ENCODE peak calls at places on chromosomes 12 and 14, in five cellular contexts. Z, O, F, T and J are unnamed samples.

GRCh38 chr14:53613404-53614253 is 343.0 kb downstream of the BMP4 start:
- DNase-seq in Z (no peak), O (peak), F (no peak), T (no peak), J (peak)

GRCh38 chr14:39469094-39469710 is 37.0 kb upstream of the FBXO33 start:
- DNase-seq in Z (no peak), O (peak), F (peak), T (peak), J (no peak)

GRCh38 chr14:104676694-104677505 is 12.5 kb upstream of the INF2 start:
- DNase-seq in Z (no peak), O (no peak), F (peak), T (no peak), J (no peak)

GRCh38 chr14:24954697-24955037 is 95.3 kb downstream of the STXBP6 start:
- DNase-seq in Z (no peak), O (no peak), F (no peak), T (no peak), J (no peak)

GRCh38 chr14:56002316-56002715 is 115.9 kb upstream of the PELI2 start:
- DNase-seq in Z (no peak), O (no peak), F (no peak), T (no peak), J (no peak)

GRCh38 chr14:67908061-67908767 is 88.6 kb downstream of the RAD51B start:
- DNase-seq in Z (no peak), O (no peak), F (no peak), T (no peak), J (peak)

GRCh38 chr14:89588016-89588415 is 171.0 kb upstream of the FOXN3 start:
- DNase-seq in Z (no peak), O (no peak), F (no peak), T (no peak), J (no peak)

GRCh38 chr14:106083082-106083481 is 556.7 kb downstream of the TMEM121 start:
- DNase-seq in Z (no peak), O (no peak), F (no peak), T (no peak), J (no peak)

GRCh38 chr12:120162763-120163162 is 31.8 kb downstream of the GCN1 start:
- DNase-seq in Z (no peak), O (no peak), F (no peak), T (no peak), J (no peak)

GRCh38 chr12:121057794-121058193 is 18.7 kb upstream of the OASL start:
- DNase-seq in Z (no peak), O (no peak), F (no peak), T (no peak), J (no peak)

GRCh38 chr14:68553326-68553725 is 239.5 kb downstream of the ZFP36L1 start:
- DNase-seq in Z (no peak), O (no peak), F (no peak), T (no peak), J (no peak)

GRCh38 chr12:22286569-22286968 is 47.9 kb downstream of the ST8SIA1 start:
- DNase-seq in Z (peak), O (no peak), F (no peak), T (no peak), J (peak)

GRCh38 chr12:19186722-19187661 is 57.5 kb downstream of the PLEKHA5 start:
- DNase-seq in Z (no peak), O (peak), F (no peak), T (no peak), J (no peak)

GRCh38 chr14:81416233-81416927 is 16.3 kb upstream of the STON2 start:
- DNase-seq in Z (no peak), O (no peak), F (no peak), T (no peak), J (no peak)

GRCh38 chr14:95531473-95531872 is 3.4 kb upstream of the GLRX5 start:
- DNase-seq in Z (no peak), O (no peak), F (no peak), T (no peak), J (peak)

GRCh38 chr14:36856095-36856878 is 194.6 kb downstream of the PAX9 start:
- DNase-seq in Z (no peak), O (peak), F (no peak), T (no peak), J (no peak)

GRCh38 chr12:101697930-101698781 is 716 bp downstream of the CHPT1 start:
- DNase-seq in Z (no peak), O (peak), F (peak), T (no peak), J (no peak)

GRCh38 chr12:49698619-49699545 is 8.3 kb downstream of the FMNL3 start:
- DNase-seq in Z (no peak), O (no peak), F (peak), T (no peak), J (no peak)

GRCh38 chr12:74903522-74903921 is 306.1 kb downstream of the KCNC2 start:
- DNase-seq in Z (no peak), O (no peak), F (no peak), T (no peak), J (no peak)

GRCh38 chr12:7959278-7960063 is 23.5 kb upstream of the SLC2A3 start:
- DNase-seq in Z (no peak), O (no peak), F (peak), T (peak), J (no peak)

GRCh38 chr12:56468216-56469006 is at the start of gene SPRYD4:
- DNase-seq in Z (peak), O (peak), F (peak), T (peak), J (peak)

GRCh38 chr14:36028218-36028617 is 148.3 kb downstream of the PTCSC3 start:
- DNase-seq in Z (no peak), O (no peak), F (no peak), T (no peak), J (no peak)

GRCh38 chr14:105385698-105386365 is 12.5 kb upstream of the TEX22 start:
- DNase-seq in Z (no peak), O (no peak), F (no peak), T (no peak), J (no peak)

GRCh38 chr14:75333523-75334190 is 55.0 kb downstream of the FOS start:
- DNase-seq in Z (no peak), O (no peak), F (no peak), T (no peak), J (no peak)

GRCh38 chr12:94110258-94110657 is 38.1 kb upstream of the PLXNC1 start:
- DNase-seq in Z (no peak), O (no peak), F (no peak), T (no peak), J (no peak)

GRCh38 chr12:98402081-98402480 is 113.3 kb upstream of the TMPO start:
- DNase-seq in Z (no peak), O (no peak), F (no peak), T (no peak), J (no peak)

GRCh38 chr14:54364555-54365415 is 32.0 kb upstream of the CDKN3 start:
- DNase-seq in Z (peak), O (no peak), F (no peak), T (no peak), J (no peak)